ENCODE peak calls at places on chromosomes 12 and 14, in six cellular contexts. One of them, this sample, is unnamed.
A peak's percentile ranks its signal among the peaks of the same experiment; 100 is the strongest.

GRCh38 chr12:28162697-28163096 is 27.6 kb upstream of the CCDC91 start:
- DNase-seq in activated T-helper 1 cell treated with Interleukin-2 at 50 U/mL for 16 hours: no peak
- DNase-seq in GM12865: no peak
- DNase-seq in stimulated activated CD8-positive, alpha-beta memory T cell treated with anti-CD3 and anti-CD28 coated beads, Interleukin-4, amount 100 ng/mL, for 24 hours: no peak
- DNase-seq in stromal cell of bone marrow: no peak
- DNase-seq in endodermal cell: no peak
- DNase-seq in this sample: no peak

GRCh38 chr12:57929092-57929830 is 12.1 kb upstream of the ATP23 start:
- DNase-seq in activated T-helper 1 cell treated with Interleukin-2 at 50 U/mL for 16 hours: no peak
- DNase-seq in GM12865: no peak
- DNase-seq in stimulated activated CD8-positive, alpha-beta memory T cell treated with anti-CD3 and anti-CD28 coated beads, Interleukin-4, amount 100 ng/mL, for 24 hours: no peak
- DNase-seq in stromal cell of bone marrow: no peak
- DNase-seq in endodermal cell: no peak
- DNase-seq in this sample: no peak

GRCh38 chr12:5124401-5124800 is 80.7 kb downstream of the KCNA5 start:
- DNase-seq in activated T-helper 1 cell treated with Interleukin-2 at 50 U/mL for 16 hours: no peak
- DNase-seq in GM12865: no peak
- DNase-seq in stimulated activated CD8-positive, alpha-beta memory T cell treated with anti-CD3 and anti-CD28 coated beads, Interleukin-4, amount 100 ng/mL, for 24 hours: no peak
- DNase-seq in stromal cell of bone marrow: no peak
- DNase-seq in endodermal cell: no peak
- DNase-seq in this sample: no peak

GRCh38 chr12:114339626-114340025 is 66.3 kb downstream of the TBX5 start:
- DNase-seq in activated T-helper 1 cell treated with Interleukin-2 at 50 U/mL for 16 hours: no peak
- DNase-seq in GM12865: no peak
- DNase-seq in stimulated activated CD8-positive, alpha-beta memory T cell treated with anti-CD3 and anti-CD28 coated beads, Interleukin-4, amount 100 ng/mL, for 24 hours: no peak
- DNase-seq in stromal cell of bone marrow: peak; percentile 59
- DNase-seq in endodermal cell: no peak
- DNase-seq in this sample: no peak

GRCh38 chr14:101119830-101120571 is 216.5 kb upstream of the RTL1 start:
- DNase-seq in activated T-helper 1 cell treated with Interleukin-2 at 50 U/mL for 16 hours: no peak
- DNase-seq in GM12865: no peak
- DNase-seq in stimulated activated CD8-positive, alpha-beta memory T cell treated with anti-CD3 and anti-CD28 coated beads, Interleukin-4, amount 100 ng/mL, for 24 hours: no peak
- DNase-seq in stromal cell of bone marrow: peak; percentile 2
- DNase-seq in endodermal cell: peak; percentile 64
- DNase-seq in this sample: no peak

GRCh38 chr12:22318122-22318737 is 16.3 kb downstream of the ST8SIA1 start:
- DNase-seq in activated T-helper 1 cell treated with Interleukin-2 at 50 U/mL for 16 hours: no peak
- DNase-seq in GM12865: no peak
- DNase-seq in stimulated activated CD8-positive, alpha-beta memory T cell treated with anti-CD3 and anti-CD28 coated beads, Interleukin-4, amount 100 ng/mL, for 24 hours: no peak
- DNase-seq in stromal cell of bone marrow: peak; percentile 71
- DNase-seq in endodermal cell: no peak
- DNase-seq in this sample: no peak

GRCh38 chr12:26810330-26810729 is 22.7 kb downstream of the ITPR2 start:
- DNase-seq in activated T-helper 1 cell treated with Interleukin-2 at 50 U/mL for 16 hours: no peak
- DNase-seq in GM12865: no peak
- DNase-seq in stimulated activated CD8-positive, alpha-beta memory T cell treated with anti-CD3 and anti-CD28 coated beads, Interleukin-4, amount 100 ng/mL, for 24 hours: no peak
- DNase-seq in stromal cell of bone marrow: peak; percentile 84
- DNase-seq in endodermal cell: peak; percentile 67
- DNase-seq in this sample: no peak

GRCh38 chr12:60257063-60257462 is 661.2 kb downstream of the SLC16A7 start:
- DNase-seq in activated T-helper 1 cell treated with Interleukin-2 at 50 U/mL for 16 hours: no peak
- DNase-seq in GM12865: no peak
- DNase-seq in stimulated activated CD8-positive, alpha-beta memory T cell treated with anti-CD3 and anti-CD28 coated beads, Interleukin-4, amount 100 ng/mL, for 24 hours: no peak
- DNase-seq in stromal cell of bone marrow: peak; percentile 18
- DNase-seq in endodermal cell: no peak
- DNase-seq in this sample: no peak

GRCh38 chr14:54256156-54256555 is 140.7 kb upstream of the CDKN3 start:
- DNase-seq in activated T-helper 1 cell treated with Interleukin-2 at 50 U/mL for 16 hours: no peak
- DNase-seq in GM12865: no peak
- DNase-seq in stimulated activated CD8-positive, alpha-beta memory T cell treated with anti-CD3 and anti-CD28 coated beads, Interleukin-4, amount 100 ng/mL, for 24 hours: no peak
- DNase-seq in stromal cell of bone marrow: no peak
- DNase-seq in endodermal cell: no peak
- DNase-seq in this sample: no peak

GRCh38 chr12:58412466-58412865 is 471.1 kb downstream of the ATP23 start:
- DNase-seq in activated T-helper 1 cell treated with Interleukin-2 at 50 U/mL for 16 hours: no peak
- DNase-seq in GM12865: no peak
- DNase-seq in stimulated activated CD8-positive, alpha-beta memory T cell treated with anti-CD3 and anti-CD28 coated beads, Interleukin-4, amount 100 ng/mL, for 24 hours: no peak
- DNase-seq in stromal cell of bone marrow: no peak
- DNase-seq in endodermal cell: peak; percentile 46
- DNase-seq in this sample: no peak

GRCh38 chr14:85106491-85106890 is 423.5 kb upstream of the FLRT2 start:
- DNase-seq in activated T-helper 1 cell treated with Interleukin-2 at 50 U/mL for 16 hours: no peak
- DNase-seq in GM12865: no peak
- DNase-seq in stimulated activated CD8-positive, alpha-beta memory T cell treated with anti-CD3 and anti-CD28 coated beads, Interleukin-4, amount 100 ng/mL, for 24 hours: no peak
- DNase-seq in stromal cell of bone marrow: no peak
- DNase-seq in endodermal cell: no peak
- DNase-seq in this sample: no peak

GRCh38 chr14:22556021-22556989 is 32.7 kb downstream of the DAD1 start:
- DNase-seq in activated T-helper 1 cell treated with Interleukin-2 at 50 U/mL for 16 hours: peak; percentile 94
- DNase-seq in GM12865: peak; percentile 97
- DNase-seq in stimulated activated CD8-positive, alpha-beta memory T cell treated with anti-CD3 and anti-CD28 coated beads, Interleukin-4, amount 100 ng/mL, for 24 hours: peak; percentile 94
- DNase-seq in stromal cell of bone marrow: no peak
- DNase-seq in endodermal cell: no peak
- DNase-seq in this sample: peak; percentile 96

GRCh38 chr12:724194-724855 is 28.1 kb upstream of the WNK1 start:
- DNase-seq in activated T-helper 1 cell treated with Interleukin-2 at 50 U/mL for 16 hours: no peak
- DNase-seq in GM12865: peak; percentile 46
- DNase-seq in stimulated activated CD8-positive, alpha-beta memory T cell treated with anti-CD3 and anti-CD28 coated beads, Interleukin-4, amount 100 ng/mL, for 24 hours: no peak
- DNase-seq in stromal cell of bone marrow: no peak
- DNase-seq in endodermal cell: peak; percentile 72
- DNase-seq in this sample: peak; percentile 69

GRCh38 chr14:62592877-62593276 is 452.4 kb downstream of the KCNH5 start:
- DNase-seq in activated T-helper 1 cell treated with Interleukin-2 at 50 U/mL for 16 hours: no peak
- DNase-seq in GM12865: no peak
- DNase-seq in stimulated activated CD8-positive, alpha-beta memory T cell treated with anti-CD3 and anti-CD28 coated beads, Interleukin-4, amount 100 ng/mL, for 24 hours: no peak
- DNase-seq in stromal cell of bone marrow: no peak
- DNase-seq in endodermal cell: no peak
- DNase-seq in this sample: no peak